ENCODE peak calls at places on chromosomes 16 and 17, in four cellular contexts. One of them, this sample, is unnamed.

GRCh38 chr16:53433930-53434435 is 288 bp upstream of the RBL2 start:
- DNase-seq in tibial nerve: no peak
- DNase-seq in IMR-90: peak
- DNase-seq in ovary: peak
- DNase-seq in this sample: no peak

GRCh38 chr17:17343160-17343735 is 40.1 kb downstream of the NT5M start:
- DNase-seq in ovary: no peak
- DNase-seq in IMR-90: no peak
- DNase-seq in tibial nerve: no peak
- DNase-seq in this sample: no peak

GRCh38 chr17:35514561-35514960 is 22.9 kb downstream of the SLFN12L start:
- DNase-seq in tibial nerve: no peak
- DNase-seq in IMR-90: no peak
- DNase-seq in ovary: no peak
- DNase-seq in this sample: no peak

GRCh38 chr17:74859439-74860228 is at the start of gene GRIN2C:
- DNase-seq in tibial nerve: no peak
- DNase-seq in ovary: no peak
- DNase-seq in IMR-90: no peak
- DNase-seq in this sample: no peak

GRCh38 chr17:4720787-4721186 is 10.4 kb downstream of the ARRB2 start:
- DNase-seq in IMR-90: no peak
- DNase-seq in tibial nerve: no peak
- DNase-seq in ovary: no peak
- DNase-seq in this sample: no peak

GRCh38 chr16:11067697-11068141 is 123.4 kb downstream of the CLEC16A start:
- DNase-seq in ovary: no peak
- DNase-seq in tibial nerve: no peak
- DNase-seq in IMR-90: no peak
- DNase-seq in this sample: no peak

GRCh38 chr17:65359016-65359415 is 202.4 kb downstream of the AXIN2 start:
- DNase-seq in tibial nerve: no peak
- DNase-seq in IMR-90: peak
- DNase-seq in ovary: no peak
- DNase-seq in this sample: no peak

GRCh38 chr17:4445731-4446130 is 12.0 kb downstream of the SPNS3 start:
- DNase-seq in IMR-90: no peak
- DNase-seq in tibial nerve: no peak
- DNase-seq in ovary: no peak
- DNase-seq in this sample: no peak

GRCh38 chr17:29722411-29723198 is 99.9 kb upstream of the CORO6 start:
- DNase-seq in tibial nerve: peak
- DNase-seq in ovary: peak
- DNase-seq in IMR-90: peak
- DNase-seq in this sample: no peak

GRCh38 chr17:13727441-13728171 is 125.9 kb upstream of the HS3ST3A1 start:
- DNase-seq in tibial nerve: no peak
- DNase-seq in IMR-90: peak
- DNase-seq in ovary: no peak
- DNase-seq in this sample: no peak

DNA sequence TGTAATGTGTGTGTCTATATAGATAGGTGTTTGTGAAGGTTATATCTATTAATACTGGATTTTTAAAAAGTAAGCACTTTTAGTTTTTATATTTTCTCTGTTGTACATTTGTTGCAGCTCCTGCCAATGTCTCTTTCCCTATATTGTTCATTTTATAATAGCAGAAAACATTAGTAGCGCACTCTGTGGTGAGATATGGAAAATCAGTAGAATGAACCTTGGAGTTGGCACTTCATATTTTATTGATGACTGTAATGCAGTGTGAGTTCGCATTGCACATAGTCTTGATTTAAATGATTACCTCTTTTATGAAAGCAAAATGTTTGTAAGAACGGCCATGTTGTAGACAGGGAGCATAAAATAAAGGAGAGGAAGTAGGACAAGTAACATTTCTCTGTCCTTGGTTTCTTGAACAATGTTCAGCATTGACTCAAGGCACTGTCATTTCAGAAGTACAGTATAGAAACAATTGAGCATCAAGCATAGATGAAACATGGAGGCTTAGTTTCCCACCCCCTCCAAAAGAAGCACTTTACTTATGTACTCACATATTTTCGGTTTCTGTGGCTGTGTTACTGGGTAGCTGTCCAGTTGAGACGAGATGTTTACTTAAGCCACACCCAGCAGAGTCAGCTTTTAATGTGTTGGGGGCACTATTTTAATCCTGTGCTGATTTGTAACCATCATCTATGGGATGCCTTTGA is 74.0 kb downstream of the TANC2 start:
- DNase-seq in IMR-90: peak
- DNase-seq in tibial nerve: no peak
- DNase-seq in ovary: no peak
- DNase-seq in this sample: no peak
- H3K4me3 ChIP-seq in IMR-90: no peak
- H3K4me3 ChIP-seq in tibial nerve: no peak
- H3K4me3 ChIP-seq in ovary: peak
- H3K4me3 ChIP-seq in this sample: no peak

GRCh38 chr17:60252459-60252858 is 102.7 kb downstream of the CA4 start:
- DNase-seq in ovary: no peak
- DNase-seq in tibial nerve: no peak
- DNase-seq in IMR-90: no peak
- DNase-seq in this sample: no peak

GRCh38 chr17:60256174-60256573 is 106.4 kb downstream of the CA4 start:
- DNase-seq in IMR-90: peak
- DNase-seq in tibial nerve: no peak
- DNase-seq in ovary: no peak
- DNase-seq in this sample: no peak

GRCh38 chr17:60253048-60253447 is 103.3 kb downstream of the CA4 start:
- DNase-seq in IMR-90: no peak
- DNase-seq in ovary: no peak
- DNase-seq in tibial nerve: no peak
- DNase-seq in this sample: no peak

GRCh38 chr17:60260540-60260939 is 110.8 kb downstream of the CA4 start:
- DNase-seq in ovary: no peak
- DNase-seq in tibial nerve: no peak
- DNase-seq in IMR-90: no peak
- DNase-seq in this sample: no peak

DNA sequence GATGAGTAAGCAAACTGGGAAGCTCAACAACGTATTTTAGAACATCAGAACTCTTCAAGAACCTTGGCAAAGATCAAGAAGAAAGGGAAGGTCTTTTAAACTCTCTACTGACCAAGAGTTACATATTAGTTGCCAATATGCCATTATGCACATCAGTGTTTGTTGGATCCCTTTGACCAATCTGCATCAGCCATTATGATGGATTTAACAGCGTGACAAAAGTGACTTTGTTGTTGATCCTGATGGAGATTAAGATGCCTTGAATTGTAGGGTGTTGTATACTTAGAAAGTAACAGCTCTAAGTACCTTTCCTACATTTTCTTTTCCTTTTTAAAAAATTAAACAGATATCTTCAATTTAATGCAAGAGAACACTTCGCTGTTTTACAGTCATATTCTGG is 108.5 kb downstream of the CA4 start:
- DNase-seq in IMR-90: no peak
- DNase-seq in tibial nerve: no peak
- DNase-seq in ovary: no peak
- DNase-seq in this sample: no peak
- TF ChIP-seq POLR2A in IMR-90: no peak
- TF ChIP-seq POLR2A in tibial nerve: no peak
- TF ChIP-seq POLR2A in ovary: no peak
- TF ChIP-seq POLR2A in this sample: no peak

DNA sequence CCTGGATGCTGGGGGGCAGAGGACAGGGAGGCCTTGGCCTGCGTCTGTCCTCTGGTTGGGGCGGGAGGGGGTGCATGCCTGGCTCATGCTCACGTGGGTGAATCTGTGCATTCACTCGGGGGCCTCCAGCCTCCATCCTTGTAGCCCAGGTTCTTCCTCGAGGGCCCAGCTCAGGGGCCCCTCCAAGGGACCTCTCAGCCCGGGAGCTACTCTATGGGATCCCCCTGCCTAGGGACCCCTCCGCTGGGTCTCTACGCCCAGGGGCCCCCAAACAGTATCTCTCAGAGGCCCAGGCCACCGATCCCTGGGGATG is 19.7 kb upstream of the C1QL1 start:
- DNase-seq in IMR-90: no peak
- DNase-seq in ovary: no peak
- DNase-seq in tibial nerve: no peak
- DNase-seq in this sample: no peak
- H3K4me3 ChIP-seq in IMR-90: no peak
- H3K4me3 ChIP-seq in ovary: no peak
- H3K4me3 ChIP-seq in tibial nerve: no peak
- H3K4me3 ChIP-seq in this sample: no peak

GRCh38 chr16:77234611-77235010 is 35.4 kb downstream of the SYCE1L start:
- DNase-seq in ovary: no peak
- DNase-seq in IMR-90: no peak
- DNase-seq in tibial nerve: no peak
- DNase-seq in this sample: peak
- TF ChIP-seq POLR2A in ovary: no peak
- TF ChIP-seq POLR2A in IMR-90: no peak
- TF ChIP-seq POLR2A in tibial nerve: no peak
- TF ChIP-seq POLR2A in this sample: no peak

DNA sequence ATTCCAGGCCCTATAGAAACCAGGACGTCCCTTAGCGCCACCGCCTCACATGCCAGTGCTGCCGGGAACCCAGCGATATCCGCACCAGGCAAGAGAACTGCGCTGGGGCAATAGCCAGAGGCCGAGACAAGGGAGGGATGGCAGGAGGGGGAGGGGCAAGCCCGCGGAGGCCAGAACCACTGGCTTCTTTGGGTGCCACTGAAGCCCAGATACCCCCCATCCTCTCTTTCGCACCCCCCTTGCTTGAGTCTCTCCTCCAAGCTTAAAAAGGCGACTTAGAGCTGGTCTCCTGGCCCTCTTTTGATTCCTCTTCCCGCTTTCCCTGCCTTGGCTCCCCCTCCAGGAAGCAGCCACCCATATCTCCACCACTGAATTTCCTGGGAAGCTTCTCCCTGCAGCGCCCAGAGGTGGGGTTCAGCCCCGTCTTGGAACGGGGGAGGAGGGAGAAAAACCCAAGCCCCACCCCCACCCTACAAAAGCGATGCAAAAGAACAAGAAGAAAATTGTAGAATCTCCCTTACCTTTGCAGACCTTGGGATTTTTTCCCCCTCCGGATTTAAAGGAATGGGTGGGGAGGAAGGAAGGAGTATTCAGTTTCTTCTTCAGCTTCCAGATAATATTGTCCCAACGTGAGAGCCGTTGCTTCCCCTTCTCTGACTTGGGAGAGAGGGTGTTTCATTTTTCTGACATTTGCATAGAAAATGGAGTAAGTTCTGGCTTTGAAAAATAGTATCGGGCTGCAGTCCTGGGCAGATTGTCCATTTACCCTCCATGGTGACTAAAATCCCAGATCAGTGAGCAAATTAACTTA is 622 bp downstream of the HOXB6 start:
- DNase-seq in tibial nerve: no peak
- DNase-seq in IMR-90: no peak
- DNase-seq in ovary: no peak
- DNase-seq in this sample: peak
- H3K4me3 ChIP-seq in tibial nerve: peak
- H3K4me3 ChIP-seq in IMR-90: no peak
- H3K4me3 ChIP-seq in ovary: peak
- H3K4me3 ChIP-seq in this sample: peak

DNA sequence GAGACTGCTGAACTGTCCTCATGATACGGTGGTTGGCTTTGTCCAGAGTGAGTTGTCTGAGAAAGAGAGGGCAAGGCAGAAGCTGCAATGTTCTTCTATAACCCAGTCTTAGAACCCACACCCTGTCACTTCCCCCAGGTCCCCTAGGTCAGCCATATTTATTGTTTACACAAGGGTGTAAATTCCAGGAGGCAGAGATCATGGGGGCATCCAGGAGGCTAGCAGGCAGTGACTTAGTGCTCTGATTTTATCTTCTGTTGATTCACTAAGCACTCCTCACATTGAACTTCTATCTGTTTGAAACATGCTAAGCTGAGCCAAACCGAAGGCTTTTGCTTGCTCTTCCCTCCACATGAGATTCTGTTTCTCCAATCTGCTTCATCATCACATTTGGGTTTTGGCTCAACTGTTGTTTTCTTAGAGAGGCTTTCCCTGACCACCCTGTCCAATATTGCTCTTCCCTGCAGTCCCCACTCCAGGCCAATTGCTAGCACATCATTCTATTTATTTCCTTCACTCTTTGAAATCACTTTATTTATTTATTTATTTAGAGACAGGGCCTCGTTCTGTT is 34.3 kb upstream of the SHISA9 start:
- DNase-seq in IMR-90: no peak
- DNase-seq in tibial nerve: no peak
- DNase-seq in ovary: no peak
- DNase-seq in this sample: no peak
- TF ChIP-seq POLR2A in IMR-90: no peak
- TF ChIP-seq POLR2A in tibial nerve: no peak
- TF ChIP-seq POLR2A in ovary: no peak
- TF ChIP-seq POLR2A in this sample: no peak

DNA sequence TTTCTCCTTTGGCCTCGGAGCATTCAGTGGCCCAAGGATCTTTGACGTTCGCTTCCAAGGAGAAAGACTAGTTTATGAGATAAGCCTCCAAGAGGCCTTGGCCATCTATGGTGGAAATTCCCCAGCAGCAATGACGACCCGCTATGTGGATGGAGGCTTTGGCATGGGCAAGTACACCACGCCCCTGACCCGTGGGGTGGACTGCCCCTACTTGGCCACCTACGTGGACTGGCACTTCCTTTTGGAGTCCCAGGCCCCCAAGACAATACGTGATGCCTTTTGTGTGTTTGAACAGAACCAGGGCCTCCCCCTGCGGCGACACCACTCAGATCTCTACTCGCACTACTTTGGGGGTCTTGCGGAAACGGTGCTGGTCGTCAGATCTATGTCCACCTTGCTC is 1.4 kb downstream of the AOC3 start:
- DNase-seq in ovary: no peak
- DNase-seq in IMR-90: no peak
- DNase-seq in tibial nerve: no peak
- DNase-seq in this sample: no peak
- H3K4me3 ChIP-seq in ovary: peak
- H3K4me3 ChIP-seq in IMR-90: no peak
- H3K4me3 ChIP-seq in tibial nerve: no peak
- H3K4me3 ChIP-seq in this sample: no peak

GRCh38 chr16:4461250-4462085 is 13.0 kb downstream of the NMRAL1 start:
- DNase-seq in tibial nerve: no peak
- DNase-seq in ovary: no peak
- DNase-seq in IMR-90: no peak
- DNase-seq in this sample: no peak
- TF ChIP-seq POLR2A in tibial nerve: no peak
- TF ChIP-seq POLR2A in ovary: no peak
- TF ChIP-seq POLR2A in IMR-90: no peak
- TF ChIP-seq POLR2A in this sample: no peak

GRCh38 chr16:48054881-48055601 is 100.8 kb downstream of the ABCC12 start:
- DNase-seq in tibial nerve: no peak
- DNase-seq in IMR-90: peak
- DNase-seq in ovary: peak
- DNase-seq in this sample: peak
- H3K4me3 ChIP-seq in tibial nerve: no peak
- H3K4me3 ChIP-seq in IMR-90: no peak
- H3K4me3 ChIP-seq in ovary: no peak
- H3K4me3 ChIP-seq in this sample: no peak

This sample was measured in lower leg skin.